ENCODE peak calls at places on chromosome 2, in seven cellular contexts. V, W, D, R, A, Q and G are unnamed samples.

GRCh38 chr2:95269036-95269680 is 5.1 kb upstream of the PROM2 start:
- DNase-seq in D (no peak), R (no peak), A (no peak), Q (no peak), V (peak), W (no peak), G (no peak)

GRCh38 chr2:212811036-212811805 is 272.6 kb upstream of the ERBB4 start:
- DNase-seq in R (no peak), V (no peak), Q (no peak), D (peak), A (no peak), W (peak), G (peak)

GRCh38 chr2:54523336-54523959 is 67.3 kb downstream of the SPTBN1 start:
- DNase-seq in V (no peak), R (no peak), Q (no peak), A (no peak), W (no peak), D (no peak), G (peak)

GRCh38 chr2:231810905-231811304 is 24.7 kb downstream of the COPS7B start:
- DNase-seq in A (no peak), W (no peak), D (peak), R (no peak), Q (no peak), V (no peak), G (peak)

GRCh38 chr2:236745420-236746210 is 176.0 kb downstream of the ACKR3 start:
- DNase-seq in V (no peak), D (peak), R (no peak), A (no peak), Q (peak), W (no peak), G (peak)

GRCh38 chr2:234328444-234328990 is 168.4 kb downstream of the ARL4C start:
- DNase-seq in R (no peak), Q (no peak), A (no peak), D (no peak), V (no peak), W (no peak), G (no peak)

GRCh38 chr2:8576525-8577157 is 105.2 kb upstream of the ID2 start:
- DNase-seq in Q (no peak), D (no peak), R (no peak), V (peak), A (no peak), W (peak), G (no peak)

GRCh38 chr2:119823734-119824334 is 64.1 kb downstream of the PTPN4 start:
- DNase-seq in R (no peak), V (no peak), Q (peak), D (peak), A (no peak), W (peak), G (peak)

GRCh38 chr2:187500585-187501359 is 52.7 kb upstream of the CALCRL start:
- DNase-seq in R (no peak), A (no peak), D (peak), W (peak), Q (peak), V (no peak), G (peak)

GRCh38 chr2:233084488-233084887 is 24.3 kb downstream of the INPP5D start:
- DNase-seq in V (peak), D (no peak), W (peak), Q (no peak), A (no peak), R (peak), G (no peak)

GRCh38 chr2:116582850-116583249 is 1231.6 kb upstream of the DDX18 start:
- DNase-seq in W (no peak), R (no peak), D (no peak), A (no peak), V (no peak), Q (no peak), G (no peak)

GRCh38 chr2:1742680-1743395 is 1.5 kb downstream of the PXDN start:
- DNase-seq in A (no peak), R (peak), V (peak), D (peak), Q (peak), W (no peak), G (peak)

GRCh38 chr2:33214436-33214835 is 262.0 kb upstream of the RASGRP3 start:
- DNase-seq in A (no peak), Q (peak), D (peak), W (peak), R (peak), V (peak), G (no peak)

GRCh38 chr2:64653174-64654062 is at the start of gene SERTAD2:
- DNase-seq in W (peak), R (peak), Q (peak), V (peak), D (peak), A (peak), G (peak)

GRCh38 chr2:113910110-113910717 is 20.3 kb downstream of the ACTR3 start:
- DNase-seq in V (no peak), Q (no peak), R (no peak), W (no peak), D (peak), A (no peak), G (no peak)

GRCh38 chr2:154375625-154376020 is 322.9 kb upstream of the KCNJ3 start:
- DNase-seq in D (no peak), Q (peak), R (no peak), W (peak), A (no peak), V (no peak), G (peak)

GRCh38 chr2:238518828-238519186 is 92.1 kb downstream of the ASB1 start:
- DNase-seq in W (no peak), V (no peak), D (no peak), R (no peak), Q (no peak), A (no peak), G (no peak)

GRCh38 chr2:45332567-45332966 is 278.5 kb downstream of the SRBD1 start:
- DNase-seq in W (no peak), A (no peak), Q (no peak), R (no peak), D (no peak), V (no peak), G (no peak)

GRCh38 chr2:110157153-110157793 is 41.7 kb upstream of the MALL start:
- DNase-seq in A (no peak), R (peak), D (peak), V (no peak), Q (peak), W (peak), G (peak)

GRCh38 chr2:199434555-199434954 is 23.2 kb downstream of the SATB2 start:
- DNase-seq in R (no peak), D (no peak), Q (no peak), V (no peak), A (no peak), W (no peak), G (no peak)
- H3K4me3 ChIP-seq in R (no peak), D (no peak), Q (no peak), V (no peak), A (no peak), W (no peak), G (no peak)

GRCh38 chr2:193539188-193539587 is 1344.5 kb upstream of the TMEFF2 start:
- DNase-seq in Q (no peak), R (no peak), A (no peak), W (no peak), D (no peak), V (no peak), G (no peak)

GRCh38 chr2:193542762-193543161 is 1348.0 kb upstream of the TMEFF2 start:
- DNase-seq in V (no peak), R (no peak), W (no peak), A (no peak), Q (no peak), D (no peak), G (no peak)

GRCh38 chr2:193537531-193537930 is 1342.8 kb upstream of the TMEFF2 start:
- DNase-seq in A (no peak), V (no peak), D (no peak), Q (no peak), W (no peak), R (no peak), G (no peak)

DNA sequence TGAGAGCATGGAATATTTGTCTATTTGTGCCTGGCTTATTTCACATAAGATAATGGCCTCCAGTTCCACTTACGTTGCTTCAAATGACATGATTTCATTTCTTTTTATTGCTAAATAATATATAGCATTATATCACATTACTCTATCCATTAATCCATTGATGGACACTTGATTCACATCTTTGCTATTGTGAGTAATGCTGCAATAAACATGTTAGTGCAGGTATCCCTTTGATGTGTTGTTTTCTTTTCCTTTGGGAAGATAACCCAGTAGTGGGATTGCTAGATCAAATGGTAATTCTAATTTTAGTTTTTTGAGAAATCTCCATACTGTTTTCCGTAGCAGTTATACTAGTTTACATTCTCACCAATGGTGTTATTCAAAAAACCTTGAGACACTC is 1343.3 kb upstream of the TMEFF2 start:
- DNase-seq in D (no peak), W (no peak), V (no peak), A (no peak), Q (no peak), R (no peak), G (no peak)
- H3K4me3 ChIP-seq in D (no peak), W (no peak), V (no peak), A (no peak), Q (no peak), R (no peak), G (no peak)

DNA sequence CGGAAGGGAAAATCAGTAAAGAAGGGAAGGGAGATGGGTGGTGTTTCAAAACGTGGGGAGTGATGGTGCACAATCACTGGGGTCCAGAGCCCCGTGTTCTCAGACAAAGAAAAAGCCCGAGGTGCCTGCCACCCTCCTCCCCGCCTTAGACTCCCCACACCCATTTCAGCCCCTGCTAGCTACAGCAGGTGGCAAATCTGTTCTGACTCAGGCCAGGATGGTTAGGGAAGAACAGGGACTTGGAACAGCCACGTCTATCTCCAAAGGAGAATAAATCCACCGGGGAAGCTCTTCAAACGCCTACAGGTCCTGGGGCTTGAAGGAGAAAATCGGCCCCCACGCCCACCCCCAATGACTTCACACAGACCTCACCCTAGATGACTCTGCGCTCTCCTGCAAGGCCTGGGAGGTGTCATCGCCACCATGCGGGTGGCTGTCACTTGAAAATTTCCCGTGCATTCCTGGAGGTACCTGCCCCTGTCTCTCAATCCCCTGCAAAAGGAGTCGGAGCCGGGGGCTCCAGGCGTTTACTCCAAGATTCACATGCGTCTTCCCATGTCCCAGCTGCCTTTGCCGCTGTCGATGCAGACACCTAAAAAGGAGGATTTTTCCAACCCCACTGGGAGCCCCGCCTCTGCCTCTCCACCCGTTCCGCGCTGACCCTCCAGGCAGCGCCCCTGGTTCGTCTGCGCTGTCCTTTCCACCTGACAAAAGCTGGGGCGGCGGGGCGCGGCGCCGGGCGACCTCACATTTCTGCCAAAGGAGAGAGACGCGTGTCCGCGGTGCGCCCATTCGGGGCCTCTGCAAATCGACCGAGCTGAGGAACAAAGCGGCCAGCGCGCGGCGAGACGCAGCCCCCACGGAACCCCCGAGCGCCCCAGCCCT is 834 bp downstream of the REEP1 start:
- DNase-seq in V (no peak), R (no peak), Q (no peak), W (no peak), A (no peak), D (no peak), G (no peak)
- H3K4me3 ChIP-seq in V (peak), R (peak), Q (peak), W (peak), A (peak), D (no peak), G (peak)

DNA sequence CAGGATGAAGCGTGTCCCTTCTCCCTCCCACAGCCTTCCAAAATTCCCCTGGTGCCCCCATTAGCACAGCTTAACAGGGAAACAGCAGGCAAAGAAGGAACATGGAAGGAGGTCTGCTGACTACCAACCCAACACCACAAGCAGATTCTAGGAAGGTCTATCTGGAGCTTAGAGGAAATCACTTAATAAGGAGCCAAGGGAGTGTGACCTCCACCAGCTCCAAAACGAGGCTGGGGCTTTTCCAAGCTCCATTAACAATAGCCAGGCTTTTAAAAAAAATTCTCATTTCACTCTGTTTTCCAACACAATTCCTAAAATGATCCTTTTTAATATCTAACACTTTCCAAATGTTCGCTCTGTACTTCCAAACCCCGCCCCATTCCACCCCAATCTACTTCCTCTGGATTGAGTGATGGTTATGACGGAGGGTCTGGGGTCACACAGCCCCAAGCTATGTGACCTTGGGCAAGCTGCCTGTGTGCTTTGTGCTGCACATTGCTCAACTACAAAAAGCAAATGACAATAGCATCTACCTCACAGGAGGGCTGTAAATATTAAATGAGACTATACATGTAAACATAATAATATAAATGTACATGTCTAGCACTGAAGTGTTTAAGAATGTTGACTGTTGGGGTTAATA is 55.1 kb downstream of the STK39 start:
- DNase-seq in D (no peak), A (no peak), W (no peak), Q (no peak), V (no peak), R (no peak), G (no peak)
- H3K4me3 ChIP-seq in D (no peak), A (no peak), W (no peak), Q (no peak), V (no peak), R (no peak), G (no peak)

DNA sequence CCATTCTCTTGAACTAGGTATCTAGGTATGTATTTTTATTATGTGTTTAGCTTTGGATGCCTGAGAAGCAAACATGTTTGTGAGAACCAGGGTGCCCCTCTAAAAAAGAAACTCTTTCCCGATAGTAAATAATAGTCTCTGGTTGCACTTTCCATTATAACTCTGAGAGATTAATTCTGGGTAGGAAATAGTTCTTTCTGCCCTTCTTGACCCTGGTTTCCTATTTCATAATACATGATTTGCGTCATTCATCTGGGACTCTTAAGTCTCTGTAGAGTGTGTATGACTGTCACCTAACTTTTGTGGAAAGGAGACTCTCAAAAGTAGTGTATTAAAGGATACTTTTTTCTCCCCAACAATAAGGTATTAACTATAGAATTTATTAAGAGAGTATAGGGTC is 31.5 kb downstream of the ACSL3 start:
- DNase-seq in R (no peak), V (no peak), A (no peak), Q (no peak), W (no peak), D (peak), G (peak)
- H3K4me3 ChIP-seq in R (no peak), V (no peak), A (no peak), Q (peak), W (no peak), D (no peak), G (no peak)

GRCh38 chr2:19021721-19022120 is 336.7 kb downstream of the OSR1 start:
- DNase-seq in W (no peak), V (no peak), Q (no peak), A (no peak), R (no peak), D (peak), G (peak)

GRCh38 chr2:19022334-19022733 is 336.1 kb downstream of the OSR1 start:
- DNase-seq in D (no peak), V (no peak), Q (no peak), R (no peak), A (no peak), W (no peak), G (no peak)

GRCh38 chr2:19020144-19021099 is 338.0 kb downstream of the OSR1 start:
- DNase-seq in W (no peak), V (no peak), D (no peak), R (no peak), Q (no peak), A (no peak), G (no peak)

GRCh38 chr2:19026156-19026660 is 332.2 kb downstream of the OSR1 start:
- DNase-seq in R (no peak), V (no peak), W (no peak), Q (no peak), A (no peak), D (no peak), G (no peak)

GRCh38 chr2:19021100-19021476 is 337.3 kb downstream of the OSR1 start:
- DNase-seq in V (no peak), Q (peak), R (no peak), A (no peak), D (peak), W (no peak), G (peak)
- H3K4me3 ChIP-seq in V (no peak), Q (no peak), R (no peak), A (no peak), D (peak), W (no peak), G (peak)

GRCh38 chr2:189836644-189837043 is 52.4 kb downstream of the PMS1 start:
- DNase-seq in Q (peak), D (peak), A (no peak), W (no peak), V (no peak), R (no peak), G (peak)
- H3K4me3 ChIP-seq in Q (no peak), D (no peak), A (no peak), W (no peak), V (no peak), R (no peak), G (no peak)